ENCODE peak calls at places on chromosome 18, in six cellular contexts. S is right cardiac atrium, B is cardiac muscle cell, O is hepatocyte, W is spleen, X is heart left ventricle. N is an unnamed sample. For H3K4me1, the result is how much of the 10 kb centered on the place peaks cover.

GRCh38 chr18:74215863-74216262 is 67.5 kb downstream of the TIMM21 start:
- DNase-seq in W (no peak), S (no peak), B (no peak), O (no peak), X (no peak), N (no peak)

GRCh38 chr18:22900558-22901183 is 32.5 kb upstream of the RBBP8 start:
- DNase-seq in B (peak), W (no peak), X (peak), O (no peak), S (peak), N (peak)

GRCh38 chr18:79856119-79857080 is 58.7 kb downstream of the KCNG2 start:
- DNase-seq in S (no peak), O (peak), X (no peak), W (peak), B (peak), N (no peak)

GRCh38 chr18:23889907-23890306 is 124.6 kb upstream of the TTC39C start:
- DNase-seq in S (no peak), B (no peak), O (no peak), W (no peak), X (no peak), N (no peak)

GRCh38 chr18:63107171-63107850 is 212.3 kb downstream of the BCL2 start:
- DNase-seq in W (no peak), B (no peak), S (no peak), X (no peak), O (no peak), N (no peak)

GRCh38 chr18:8260319-8260718 is 348.9 kb upstream of the RAB12 start:
- DNase-seq in W (no peak), B (peak), S (no peak), O (no peak), X (no peak), N (no peak)

GRCh38 chr18:58662118-58662517 is 9.1 kb upstream of the MALT1 start:
- DNase-seq in O (no peak), W (no peak), X (no peak), S (no peak), B (no peak), N (no peak)

GRCh38 chr18:36702398-36703010 is 126.3 kb downstream of the TPGS2 start:
- DNase-seq in W (no peak), X (no peak), S (no peak), O (no peak), B (no peak), N (no peak)

DNA sequence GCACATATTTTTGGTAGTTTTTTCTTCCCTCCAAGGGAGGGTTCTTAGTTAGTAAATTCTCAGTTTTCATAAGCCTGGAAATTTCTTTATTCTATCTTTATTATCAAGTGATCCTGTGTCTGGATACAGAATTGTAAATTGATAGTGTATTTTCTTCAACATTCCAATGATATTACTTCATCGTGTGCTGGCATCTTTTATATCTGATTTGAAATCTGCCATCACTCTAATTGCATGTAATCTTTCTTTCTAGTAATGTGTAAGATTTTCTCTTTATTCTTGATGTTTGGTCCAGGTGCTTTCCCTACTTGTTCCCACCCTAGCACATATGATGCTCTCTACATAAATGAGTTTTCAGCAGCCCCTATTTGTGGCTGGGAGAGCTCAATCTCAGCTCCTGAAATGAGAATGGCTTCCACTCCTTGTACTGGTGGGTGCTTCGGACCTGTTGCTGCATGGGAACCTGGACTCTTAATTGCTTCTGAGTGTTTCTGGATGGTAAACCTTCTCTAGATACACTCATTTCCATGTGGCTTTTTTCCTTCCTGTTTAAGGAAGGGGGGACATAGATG is 102.7 kb downstream of the SMIM21 start:
- DNase-seq in W (no peak), B (no peak), S (no peak), O (no peak), X (no peak), N (no peak)
- H3K4me1 ChIP-seq in W (under half), B (under half), S (under half), O (under half), X (under half), N (under half)

GRCh38 chr18:21548647-21549046 is 51.9 kb downstream of the ESCO1 start:
- DNase-seq in O (no peak), W (no peak), B (no peak), X (no peak), S (no peak), N (no peak)
- H3K27ac ChIP-seq in O (no peak), W (no peak), B (no peak), X (no peak), S (no peak), N (no peak)

GRCh38 chr18:9852266-9853081 is 33.3 kb upstream of the TXNDC2 start:
- DNase-seq in O (no peak), B (peak), S (no peak), X (no peak), W (no peak), N (no peak)
- H3K4me1 ChIP-seq in O (under half), B (under half), S (under half), X (under half), W (half or more), N (under half)

DNA sequence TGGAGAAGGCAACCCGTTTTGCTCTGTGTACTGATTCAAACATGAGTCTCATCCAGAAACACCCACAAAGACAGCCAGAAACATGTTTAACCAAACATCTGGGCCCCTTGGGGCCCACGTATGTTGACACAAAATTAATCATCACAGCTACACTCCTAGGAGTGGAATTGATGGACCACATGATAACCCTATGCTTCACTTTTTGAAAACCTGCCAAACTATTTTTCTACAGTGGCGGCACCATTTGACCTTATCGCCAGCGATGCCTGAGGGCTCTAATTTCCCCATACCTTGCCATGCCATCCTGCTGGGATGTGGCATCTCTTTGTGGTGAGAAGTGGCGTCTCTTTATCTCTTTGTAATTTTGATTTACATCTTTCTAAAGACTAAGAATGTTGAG is 38.5 kb downstream of the PSMG2 start:
- DNase-seq in X (no peak), S (no peak), O (no peak), W (no peak), B (peak), N (no peak)
- H3K27ac ChIP-seq in X (no peak), S (no peak), O (no peak), W (no peak), B (no peak), N (no peak)

GRCh38 chr18:38009335-38009734 is 443.7 kb upstream of the CELF4 start:
- DNase-seq in W (no peak), S (no peak), X (no peak), O (no peak), B (no peak), N (no peak)
- H3K4me1 ChIP-seq in W (under half), S (under half), X (under half), O (under half), B (under half), N (under half)

N was measured in thyroid gland.